ENCODE peak calls at places on chromosomes 3 and 15, in five cellular contexts. One of them, this sample, is unnamed.

GRCh38 chr3:77296527-77296926 is 256.6 kb downstream of the ROBO2 start:
- DNase-seq in progenitor cell of endocrine pancreas: no peak
- DNase-seq in neural crest cell: no peak
- DNase-seq in putamen: no peak
- DNase-seq in CD4-positive, alpha-beta memory T cell: no peak
- DNase-seq in this sample: no peak

GRCh38 chr3:80190051-80190450 is 422.3 kb upstream of the ROBO1 start:
- DNase-seq in progenitor cell of endocrine pancreas: no peak
- DNase-seq in neural crest cell: no peak
- DNase-seq in CD4-positive, alpha-beta memory T cell: no peak
- DNase-seq in putamen: no peak
- DNase-seq in this sample: no peak

GRCh38 chr15:31342781-31343626 is 16.4 kb downstream of the KLF13 start:
- DNase-seq in progenitor cell of endocrine pancreas: no peak
- DNase-seq in CD4-positive, alpha-beta memory T cell: peak; percentile 56
- DNase-seq in neural crest cell: no peak
- DNase-seq in putamen: no peak
- DNase-seq in this sample: no peak

GRCh38 chr15:47870956-47871625 is 153.8 kb downstream of the SEMA6D start:
- DNase-seq in CD4-positive, alpha-beta memory T cell: no peak
- DNase-seq in progenitor cell of endocrine pancreas: no peak
- DNase-seq in putamen: no peak
- DNase-seq in neural crest cell: no peak
- DNase-seq in this sample: no peak

GRCh38 chr3:99842826-99843589 is 25.3 kb downstream of the CMSS1 start:
- DNase-seq in progenitor cell of endocrine pancreas: no peak
- DNase-seq in putamen: peak; percentile 9
- DNase-seq in neural crest cell: no peak
- DNase-seq in CD4-positive, alpha-beta memory T cell: no peak
- DNase-seq in this sample: no peak

GRCh38 chr3:48970568-48970967 is 19.5 kb upstream of the P4HTM start:
- DNase-seq in neural crest cell: no peak
- DNase-seq in progenitor cell of endocrine pancreas: no peak
- DNase-seq in CD4-positive, alpha-beta memory T cell: no peak
- DNase-seq in putamen: no peak
- DNase-seq in this sample: no peak

GRCh38 chr3:106566277-106566676 is 697.5 kb upstream of the CBLB start:
- DNase-seq in progenitor cell of endocrine pancreas: no peak
- DNase-seq in putamen: no peak
- DNase-seq in neural crest cell: no peak
- DNase-seq in CD4-positive, alpha-beta memory T cell: no peak
- DNase-seq in this sample: no peak

GRCh38 chr15:71390101-71390500 is 274.8 kb downstream of the THSD4 start:
- DNase-seq in CD4-positive, alpha-beta memory T cell: no peak
- DNase-seq in putamen: no peak
- DNase-seq in neural crest cell: no peak
- DNase-seq in progenitor cell of endocrine pancreas: no peak
- DNase-seq in this sample: no peak

GRCh38 chr15:82873000-82873680 is 63.7 kb downstream of the WHAMM start:
- DNase-seq in CD4-positive, alpha-beta memory T cell: no peak
- DNase-seq in neural crest cell: no peak
- DNase-seq in progenitor cell of endocrine pancreas: no peak
- DNase-seq in putamen: no peak
- DNase-seq in this sample: no peak

GRCh38 chr3:22039156-22039555 is 288.1 kb upstream of the ZNF385D start:
- DNase-seq in CD4-positive, alpha-beta memory T cell: no peak
- DNase-seq in neural crest cell: no peak
- DNase-seq in progenitor cell of endocrine pancreas: no peak
- DNase-seq in putamen: no peak
- DNase-seq in this sample: no peak

GRCh38 chr3:192207661-192208060 is 519.7 kb downstream of the FGF12 start:
- DNase-seq in putamen: no peak
- DNase-seq in neural crest cell: no peak
- DNase-seq in CD4-positive, alpha-beta memory T cell: no peak
- DNase-seq in progenitor cell of endocrine pancreas: no peak
- DNase-seq in this sample: no peak

GRCh38 chr3:189530822-189531221 is 100.4 kb upstream of the TP63 start:
- DNase-seq in putamen: no peak
- DNase-seq in progenitor cell of endocrine pancreas: no peak
- DNase-seq in neural crest cell: no peak
- DNase-seq in CD4-positive, alpha-beta memory T cell: no peak
- DNase-seq in this sample: no peak

GRCh38 chr15:28945626-28946215 is 59.9 kb downstream of the APBA2 start:
- DNase-seq in putamen: no peak
- DNase-seq in CD4-positive, alpha-beta memory T cell: no peak
- DNase-seq in neural crest cell: no peak
- DNase-seq in progenitor cell of endocrine pancreas: no peak
- DNase-seq in this sample: no peak

GRCh38 chr3:72230774-72231379 is 445.9 kb upstream of the PROK2 start:
- DNase-seq in progenitor cell of endocrine pancreas: no peak
- DNase-seq in neural crest cell: no peak
- DNase-seq in putamen: no peak
- DNase-seq in CD4-positive, alpha-beta memory T cell: no peak
- DNase-seq in this sample: no peak

GRCh38 chr15:101397521-101398003 is 91.9 kb downstream of the PCSK6 start:
- DNase-seq in putamen: no peak
- DNase-seq in progenitor cell of endocrine pancreas: no peak
- DNase-seq in neural crest cell: no peak
- DNase-seq in CD4-positive, alpha-beta memory T cell: no peak
- DNase-seq in this sample: no peak

GRCh38 chr3:79056498-79056897 is 711.3 kb downstream of the ROBO1 start:
- DNase-seq in putamen: no peak
- DNase-seq in neural crest cell: no peak
- DNase-seq in CD4-positive, alpha-beta memory T cell: no peak
- DNase-seq in progenitor cell of endocrine pancreas: no peak
- DNase-seq in this sample: no peak

This sample was measured in iPS DF 19.7.